ENCODE peak calls at places on chromosome X, in five cellular contexts. One of them, this sample, is unnamed.

GRCh38 chrX:133265331-133265730 is 47.2 kb upstream of the TFDP3 start:
- DNase-seq in mesothelial cell of epicardium: peak
- DNase-seq in psoas muscle: no peak
- DNase-seq in HFFc6: no peak
- DNase-seq in fibroblast of pulmonary artery: no peak
- DNase-seq in this sample: no peak

GRCh38 chrX:154815274-154815818 is 10.1 kb upstream of the MPP1 start:
- DNase-seq in mesothelial cell of epicardium: no peak
- DNase-seq in psoas muscle: no peak
- DNase-seq in HFFc6: no peak
- DNase-seq in fibroblast of pulmonary artery: peak
- DNase-seq in this sample: no peak

GRCh38 chrX:69189972-69190371 is 24.7 kb upstream of the PJA1 start:
- DNase-seq in mesothelial cell of epicardium: no peak
- DNase-seq in psoas muscle: no peak
- DNase-seq in HFFc6: no peak
- DNase-seq in fibroblast of pulmonary artery: peak
- DNase-seq in this sample: no peak

GRCh38 chrX:11666180-11666579 is 460 bp upstream of the ARHGAP6 start:
- DNase-seq in mesothelial cell of epicardium: no peak
- DNase-seq in psoas muscle: peak
- DNase-seq in HFFc6: no peak
- DNase-seq in fibroblast of pulmonary artery: no peak
- DNase-seq in this sample: no peak

GRCh38 chrX:25022499-25023325 is 6.9 kb upstream of the ARX start:
- DNase-seq in mesothelial cell of epicardium: no peak
- DNase-seq in psoas muscle: no peak
- DNase-seq in HFFc6: no peak
- DNase-seq in fibroblast of pulmonary artery: no peak
- DNase-seq in this sample: no peak

GRCh38 chrX:48476919-48477318 is 920 bp downstream of the FTSJ1 start:
- DNase-seq in mesothelial cell of epicardium: no peak
- DNase-seq in psoas muscle: no peak
- DNase-seq in HFFc6: no peak
- DNase-seq in fibroblast of pulmonary artery: no peak
- DNase-seq in this sample: no peak

GRCh38 chrX:10231461-10231860 is 74.7 kb downstream of the CLCN4 start:
- DNase-seq in mesothelial cell of epicardium: no peak
- DNase-seq in psoas muscle: no peak
- DNase-seq in HFFc6: no peak
- DNase-seq in fibroblast of pulmonary artery: no peak
- DNase-seq in this sample: no peak

GRCh38 chrX:45767021-45767491 is 566.4 kb upstream of the DIPK2B start:
- DNase-seq in mesothelial cell of epicardium: no peak
- DNase-seq in psoas muscle: no peak
- DNase-seq in HFFc6: peak
- DNase-seq in fibroblast of pulmonary artery: peak
- DNase-seq in this sample: peak

GRCh38 chrX:68914337-68914989 is 85.6 kb downstream of the EFNB1 start:
- DNase-seq in mesothelial cell of epicardium: no peak
- DNase-seq in psoas muscle: no peak
- DNase-seq in HFFc6: no peak
- DNase-seq in fibroblast of pulmonary artery: no peak
- DNase-seq in this sample: no peak

GRCh38 chrX:53093177-53093655 is 726 bp upstream of the KANTR start:
- DNase-seq in mesothelial cell of epicardium: peak
- DNase-seq in psoas muscle: peak
- DNase-seq in HFFc6: peak
- DNase-seq in fibroblast of pulmonary artery: peak
- DNase-seq in this sample: peak

GRCh38 chrX:107576841-107577240 is 51.5 kb upstream of the PRPS1 start:
- DNase-seq in mesothelial cell of epicardium: no peak
- DNase-seq in psoas muscle: no peak
- DNase-seq in HFFc6: no peak
- DNase-seq in fibroblast of pulmonary artery: no peak
- DNase-seq in this sample: no peak

GRCh38 chrX:16970977-16971376 is 24.5 kb downstream of the REPS2 start:
- DNase-seq in mesothelial cell of epicardium: no peak
- DNase-seq in psoas muscle: no peak
- DNase-seq in HFFc6: no peak
- DNase-seq in fibroblast of pulmonary artery: peak
- DNase-seq in this sample: peak

GRCh38 chrX:137792214-137792613 is 226.3 kb downstream of the ZIC3 start:
- DNase-seq in mesothelial cell of epicardium: no peak
- DNase-seq in psoas muscle: no peak
- DNase-seq in HFFc6: no peak
- DNase-seq in fibroblast of pulmonary artery: no peak
- DNase-seq in this sample: no peak

GRCh38 chrX:386239-386767 is 404 bp downstream of the PPP2R3B start:
- DNase-seq in mesothelial cell of epicardium: no peak
- DNase-seq in psoas muscle: no peak
- DNase-seq in HFFc6: no peak
- DNase-seq in fibroblast of pulmonary artery: no peak
- DNase-seq in this sample: no peak

GRCh38 chrX:112058255-112058654 is 24.3 kb downstream of the TRPC5 start:
- DNase-seq in mesothelial cell of epicardium: no peak
- DNase-seq in psoas muscle: no peak
- DNase-seq in HFFc6: no peak
- DNase-seq in fibroblast of pulmonary artery: no peak
- DNase-seq in this sample: peak

GRCh38 chrX:151970661-151971060 is 3.8 kb downstream of the GABRE start:
- DNase-seq in mesothelial cell of epicardium: no peak
- DNase-seq in psoas muscle: peak
- DNase-seq in HFFc6: peak
- DNase-seq in fibroblast of pulmonary artery: peak
- DNase-seq in this sample: peak

GRCh38 chrX:37350034-37350365 is 836 bp downstream of the PRRG1 start:
- DNase-seq in mesothelial cell of epicardium: no peak
- DNase-seq in psoas muscle: no peak
- DNase-seq in HFFc6: no peak
- DNase-seq in fibroblast of pulmonary artery: peak
- DNase-seq in this sample: peak

GRCh38 chrX:40173662-40174593 is 76.2 kb upstream of the BCOR start:
- DNase-seq in mesothelial cell of epicardium: no peak
- DNase-seq in psoas muscle: peak
- DNase-seq in HFFc6: peak
- DNase-seq in fibroblast of pulmonary artery: no peak
- DNase-seq in this sample: no peak

GRCh38 chrX:17680732-17681413 is 56.4 kb upstream of the SCML1 start:
- DNase-seq in mesothelial cell of epicardium: no peak
- DNase-seq in psoas muscle: no peak
- DNase-seq in HFFc6: peak
- DNase-seq in fibroblast of pulmonary artery: no peak
- DNase-seq in this sample: no peak

GRCh38 chrX:31397119-31397518 is 325.3 kb upstream of the FTHL17 start:
- DNase-seq in mesothelial cell of epicardium: no peak
- DNase-seq in psoas muscle: no peak
- DNase-seq in HFFc6: peak
- DNase-seq in fibroblast of pulmonary artery: peak
- DNase-seq in this sample: peak

GRCh38 chrX:53280703-53281320 is 572 bp downstream of the IQSEC2 start:
- DNase-seq in mesothelial cell of epicardium: no peak
- DNase-seq in psoas muscle: peak
- DNase-seq in HFFc6: peak
- DNase-seq in fibroblast of pulmonary artery: peak
- DNase-seq in this sample: peak

GRCh38 chrX:103540145-103540544 is 20.9 kb upstream of the RAB40A start:
- DNase-seq in mesothelial cell of epicardium: no peak
- DNase-seq in psoas muscle: no peak
- DNase-seq in HFFc6: no peak
- DNase-seq in fibroblast of pulmonary artery: peak
- DNase-seq in this sample: peak

GRCh38 chrX:115547448-115547847 is 13.5 kb upstream of the PLS3 start:
- DNase-seq in mesothelial cell of epicardium: no peak
- DNase-seq in psoas muscle: no peak
- DNase-seq in HFFc6: no peak
- DNase-seq in fibroblast of pulmonary artery: no peak
- DNase-seq in this sample: no peak
- TF ChIP-seq CTCF in mesothelial cell of epicardium: no peak
- TF ChIP-seq CTCF in psoas muscle: no peak
- TF ChIP-seq CTCF in HFFc6: peak
- TF ChIP-seq CTCF in fibroblast of pulmonary artery: no peak
- TF ChIP-seq CTCF in this sample: peak

GRCh38 chrX:109890300-109890699 is 112.6 kb upstream of the TMEM164 start:
- DNase-seq in mesothelial cell of epicardium: no peak
- DNase-seq in psoas muscle: no peak
- DNase-seq in HFFc6: no peak
- DNase-seq in fibroblast of pulmonary artery: no peak
- DNase-seq in this sample: no peak
- TF ChIP-seq CTCF in mesothelial cell of epicardium: no peak
- TF ChIP-seq CTCF in psoas muscle: no peak
- TF ChIP-seq CTCF in HFFc6: no peak
- TF ChIP-seq CTCF in fibroblast of pulmonary artery: no peak
- TF ChIP-seq CTCF in this sample: no peak

DNA sequence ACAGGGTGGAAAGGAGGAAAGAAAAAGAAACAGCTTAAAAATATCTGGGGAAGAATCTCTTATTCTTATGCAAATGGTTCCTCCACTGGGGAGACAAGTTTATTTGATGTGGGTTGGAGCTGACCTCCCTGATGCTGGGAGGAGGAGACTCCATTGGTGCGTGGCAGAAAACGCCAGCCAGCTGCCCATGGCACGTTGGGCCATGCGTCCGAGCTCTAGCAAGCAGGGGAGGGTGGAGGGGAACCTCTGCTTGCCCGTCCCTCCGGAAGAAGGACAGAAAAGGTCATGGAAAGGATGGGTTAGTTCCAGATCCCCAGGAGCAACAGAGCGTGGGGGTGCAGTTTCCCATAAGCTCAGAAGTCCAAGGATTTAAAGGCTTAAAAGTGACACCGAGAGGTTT is 210.4 kb downstream of the KLHL4 start:
- DNase-seq in mesothelial cell of epicardium: no peak
- DNase-seq in psoas muscle: no peak
- DNase-seq in HFFc6: no peak
- DNase-seq in fibroblast of pulmonary artery: no peak
- DNase-seq in this sample: no peak
- TF ChIP-seq CTCF in mesothelial cell of epicardium: no peak
- TF ChIP-seq CTCF in psoas muscle: no peak
- TF ChIP-seq CTCF in HFFc6: no peak
- TF ChIP-seq CTCF in fibroblast of pulmonary artery: no peak
- TF ChIP-seq CTCF in this sample: no peak

GRCh38 chrX:15929231-15929630 is 74.6 kb upstream of the AP1S2 start:
- DNase-seq in mesothelial cell of epicardium: no peak
- DNase-seq in psoas muscle: no peak
- DNase-seq in HFFc6: no peak
- DNase-seq in fibroblast of pulmonary artery: no peak
- DNase-seq in this sample: no peak

GRCh38 chrX:15930585-15930984 is 76.0 kb upstream of the AP1S2 start:
- DNase-seq in mesothelial cell of epicardium: no peak
- DNase-seq in psoas muscle: no peak
- DNase-seq in HFFc6: no peak
- DNase-seq in fibroblast of pulmonary artery: peak
- DNase-seq in this sample: peak

GRCh38 chrX:15926622-15927021 is 72.0 kb upstream of the AP1S2 start:
- DNase-seq in mesothelial cell of epicardium: no peak
- DNase-seq in psoas muscle: no peak
- DNase-seq in HFFc6: no peak
- DNase-seq in fibroblast of pulmonary artery: no peak
- DNase-seq in this sample: no peak

GRCh38 chrX:15931362-15931761 is 76.7 kb upstream of the AP1S2 start:
- DNase-seq in mesothelial cell of epicardium: no peak
- DNase-seq in psoas muscle: no peak
- DNase-seq in HFFc6: no peak
- DNase-seq in fibroblast of pulmonary artery: no peak
- DNase-seq in this sample: no peak
- TF ChIP-seq CTCF in mesothelial cell of epicardium: no peak
- TF ChIP-seq CTCF in psoas muscle: no peak
- TF ChIP-seq CTCF in HFFc6: no peak
- TF ChIP-seq CTCF in fibroblast of pulmonary artery: no peak
- TF ChIP-seq CTCF in this sample: no peak

DNA sequence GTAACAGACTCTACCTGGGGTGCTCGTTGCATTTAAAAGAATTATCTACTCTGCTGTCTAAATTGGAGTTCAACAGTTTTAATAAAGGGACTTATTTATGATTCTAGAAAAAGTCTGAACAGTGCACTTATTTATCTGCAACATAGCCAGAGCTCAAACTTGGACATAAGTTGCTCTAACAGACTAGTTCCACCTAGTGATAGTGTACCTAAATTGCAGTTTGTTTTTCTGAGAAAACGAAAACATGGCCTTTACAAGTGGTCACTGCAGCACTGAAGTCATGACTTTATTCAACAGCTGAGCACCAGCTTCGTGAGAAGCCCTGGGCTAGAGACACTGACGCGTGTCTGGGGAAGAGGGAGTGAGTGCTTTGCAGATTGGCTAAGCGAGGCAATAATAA is 77.3 kb upstream of the IGSF1 start:
- DNase-seq in mesothelial cell of epicardium: no peak
- DNase-seq in psoas muscle: no peak
- DNase-seq in HFFc6: no peak
- DNase-seq in fibroblast of pulmonary artery: no peak
- DNase-seq in this sample: no peak
- TF ChIP-seq CTCF in mesothelial cell of epicardium: no peak
- TF ChIP-seq CTCF in psoas muscle: peak
- TF ChIP-seq CTCF in HFFc6: no peak
- TF ChIP-seq CTCF in fibroblast of pulmonary artery: no peak
- TF ChIP-seq CTCF in this sample: no peak

GRCh38 chrX:150504399-150505186 is 63.8 kb upstream of the MTM1 start:
- DNase-seq in mesothelial cell of epicardium: no peak
- DNase-seq in psoas muscle: no peak
- DNase-seq in HFFc6: peak
- DNase-seq in fibroblast of pulmonary artery: no peak
- DNase-seq in this sample: peak
- TF ChIP-seq CTCF in mesothelial cell of epicardium: no peak
- TF ChIP-seq CTCF in psoas muscle: no peak
- TF ChIP-seq CTCF in HFFc6: no peak
- TF ChIP-seq CTCF in fibroblast of pulmonary artery: no peak
- TF ChIP-seq CTCF in this sample: no peak

GRCh38 chrX:155867821-155868220 is 13.3 kb upstream of the VAMP7 start:
- DNase-seq in mesothelial cell of epicardium: no peak
- DNase-seq in psoas muscle: no peak
- DNase-seq in HFFc6: no peak
- DNase-seq in fibroblast of pulmonary artery: no peak
- DNase-seq in this sample: no peak
- TF ChIP-seq CTCF in mesothelial cell of epicardium: no peak
- TF ChIP-seq CTCF in psoas muscle: no peak
- TF ChIP-seq CTCF in HFFc6: no peak
- TF ChIP-seq CTCF in fibroblast of pulmonary artery: no peak
- TF ChIP-seq CTCF in this sample: no peak

GRCh38 chrX:131853440-131853839 is 169.7 kb upstream of the STK26 start:
- DNase-seq in mesothelial cell of epicardium: no peak
- DNase-seq in psoas muscle: no peak
- DNase-seq in HFFc6: no peak
- DNase-seq in fibroblast of pulmonary artery: no peak
- DNase-seq in this sample: no peak

GRCh38 chrX:131854586-131854985 is 168.5 kb upstream of the STK26 start:
- DNase-seq in mesothelial cell of epicardium: no peak
- DNase-seq in psoas muscle: no peak
- DNase-seq in HFFc6: no peak
- DNase-seq in fibroblast of pulmonary artery: peak
- DNase-seq in this sample: peak
- TF ChIP-seq CTCF in mesothelial cell of epicardium: peak
- TF ChIP-seq CTCF in psoas muscle: no peak
- TF ChIP-seq CTCF in HFFc6: peak
- TF ChIP-seq CTCF in fibroblast of pulmonary artery: no peak
- TF ChIP-seq CTCF in this sample: no peak